ENCODE peak calls at places on chromosomes 4 and X, in ten cellular contexts. One of them, this sample, is unnamed.

GRCh38 chr4:71133491-71133890 is 140.0 kb downstream of the DCK start:
- DNase-seq in neural crest cell: no peak
- DNase-seq in effector memory CD8-positive, alpha-beta T cell: no peak
- DNase-seq in stimulated activated naive CD8-positive, alpha-beta T cell treated with anti-CD3 and anti-CD28 coated beads, Interleukin-15, amount 100 ng/mL, for 72 hours: no peak
- DNase-seq in endothelial cell: no peak
- DNase-seq in HS-5: no peak
- DNase-seq in cardiac fibroblast: no peak
- DNase-seq in T-helper 22 cell: no peak
- DNase-seq in OCI-LY7: no peak
- DNase-seq in posterior vena cava: no peak
- DNase-seq in this sample: no peak

GRCh38 chr4:55706526-55706925 is 70.4 kb upstream of the NMU start:
- DNase-seq in neural crest cell: no peak
- DNase-seq in effector memory CD8-positive, alpha-beta T cell: no peak
- DNase-seq in stimulated activated naive CD8-positive, alpha-beta T cell treated with anti-CD3 and anti-CD28 coated beads, Interleukin-15, amount 100 ng/mL, for 72 hours: no peak
- DNase-seq in endothelial cell: no peak
- DNase-seq in HS-5: no peak
- DNase-seq in cardiac fibroblast: peak
- DNase-seq in T-helper 22 cell: no peak
- DNase-seq in OCI-LY7: no peak
- DNase-seq in posterior vena cava: no peak
- DNase-seq in this sample: no peak

GRCh38 chr4:183408791-183409190 is 35.6 kb upstream of the CDKN2AIP start:
- DNase-seq in neural crest cell: no peak
- DNase-seq in effector memory CD8-positive, alpha-beta T cell: no peak
- DNase-seq in stimulated activated naive CD8-positive, alpha-beta T cell treated with anti-CD3 and anti-CD28 coated beads, Interleukin-15, amount 100 ng/mL, for 72 hours: no peak
- DNase-seq in endothelial cell: no peak
- DNase-seq in HS-5: no peak
- DNase-seq in cardiac fibroblast: no peak
- DNase-seq in T-helper 22 cell: no peak
- DNase-seq in OCI-LY7: no peak
- DNase-seq in posterior vena cava: no peak
- DNase-seq in this sample: no peak

GRCh38 chrX:56763556-56764152 is 34.6 kb downstream of the NBDY start:
- DNase-seq in neural crest cell: no peak
- DNase-seq in effector memory CD8-positive, alpha-beta T cell: no peak
- DNase-seq in stimulated activated naive CD8-positive, alpha-beta T cell treated with anti-CD3 and anti-CD28 coated beads, Interleukin-15, amount 100 ng/mL, for 72 hours: no peak
- DNase-seq in endothelial cell: no peak
- DNase-seq in HS-5: no peak
- DNase-seq in cardiac fibroblast: no peak
- DNase-seq in T-helper 22 cell: peak
- DNase-seq in OCI-LY7: no peak
- DNase-seq in posterior vena cava: peak
- DNase-seq in this sample: no peak

GRCh38 chr4:173169428-173170209 is 1.0 kb downstream of the GALNT7 start:
- DNase-seq in neural crest cell: peak
- DNase-seq in effector memory CD8-positive, alpha-beta T cell: peak
- DNase-seq in stimulated activated naive CD8-positive, alpha-beta T cell treated with anti-CD3 and anti-CD28 coated beads, Interleukin-15, amount 100 ng/mL, for 72 hours: peak
- DNase-seq in endothelial cell: peak
- DNase-seq in HS-5: no peak
- DNase-seq in cardiac fibroblast: peak
- DNase-seq in T-helper 22 cell: peak
- DNase-seq in OCI-LY7: peak
- DNase-seq in posterior vena cava: peak
- DNase-seq in this sample: peak

GRCh38 chrX:71367396-71367795 is 1.2 kb downstream of the TAF1 start:
- DNase-seq in neural crest cell: no peak
- DNase-seq in effector memory CD8-positive, alpha-beta T cell: no peak
- DNase-seq in stimulated activated naive CD8-positive, alpha-beta T cell treated with anti-CD3 and anti-CD28 coated beads, Interleukin-15, amount 100 ng/mL, for 72 hours: peak
- DNase-seq in endothelial cell: no peak
- DNase-seq in HS-5: no peak
- DNase-seq in cardiac fibroblast: no peak
- DNase-seq in T-helper 22 cell: no peak
- DNase-seq in OCI-LY7: no peak
- DNase-seq in posterior vena cava: no peak
- DNase-seq in this sample: no peak

GRCh38 chr4:168825975-168826374 is 184.1 kb downstream of the CBR4 start:
- DNase-seq in neural crest cell: no peak
- DNase-seq in effector memory CD8-positive, alpha-beta T cell: no peak
- DNase-seq in stimulated activated naive CD8-positive, alpha-beta T cell treated with anti-CD3 and anti-CD28 coated beads, Interleukin-15, amount 100 ng/mL, for 72 hours: no peak
- DNase-seq in endothelial cell: no peak
- DNase-seq in HS-5: no peak
- DNase-seq in cardiac fibroblast: no peak
- DNase-seq in T-helper 22 cell: no peak
- DNase-seq in OCI-LY7: no peak
- DNase-seq in posterior vena cava: no peak
- DNase-seq in this sample: no peak

GRCh38 chr4:3388461-3389185 is 53.1 kb upstream of the HGFAC start:
- DNase-seq in neural crest cell: peak
- DNase-seq in effector memory CD8-positive, alpha-beta T cell: no peak
- DNase-seq in stimulated activated naive CD8-positive, alpha-beta T cell treated with anti-CD3 and anti-CD28 coated beads, Interleukin-15, amount 100 ng/mL, for 72 hours: no peak
- DNase-seq in endothelial cell: no peak
- DNase-seq in HS-5: peak
- DNase-seq in cardiac fibroblast: peak
- DNase-seq in T-helper 22 cell: no peak
- DNase-seq in OCI-LY7: no peak
- DNase-seq in posterior vena cava: peak
- DNase-seq in this sample: peak

GRCh38 chrX:1462110-1462509 is 9.4 kb upstream of the ASMTL start:
- DNase-seq in neural crest cell: no peak
- DNase-seq in effector memory CD8-positive, alpha-beta T cell: no peak
- DNase-seq in stimulated activated naive CD8-positive, alpha-beta T cell treated with anti-CD3 and anti-CD28 coated beads, Interleukin-15, amount 100 ng/mL, for 72 hours: no peak
- DNase-seq in endothelial cell: no peak
- DNase-seq in HS-5: no peak
- DNase-seq in cardiac fibroblast: no peak
- DNase-seq in T-helper 22 cell: no peak
- DNase-seq in OCI-LY7: no peak
- DNase-seq in posterior vena cava: no peak
- DNase-seq in this sample: no peak

GRCh38 chr4:103451341-103451740 is 253.2 kb upstream of the CENPE start:
- DNase-seq in neural crest cell: no peak
- DNase-seq in effector memory CD8-positive, alpha-beta T cell: no peak
- DNase-seq in stimulated activated naive CD8-positive, alpha-beta T cell treated with anti-CD3 and anti-CD28 coated beads, Interleukin-15, amount 100 ng/mL, for 72 hours: no peak
- DNase-seq in endothelial cell: no peak
- DNase-seq in HS-5: no peak
- DNase-seq in cardiac fibroblast: no peak
- DNase-seq in T-helper 22 cell: no peak
- DNase-seq in OCI-LY7: no peak
- DNase-seq in posterior vena cava: no peak
- DNase-seq in this sample: no peak